ENCODE peak calls at places on chromosomes 13 and 19, in six cellular contexts. S is kidney, K is astrocyte, W is IMR-90, I is fibroblast of lung, J is K562. V is an unnamed sample.

GRCh38 chr19:3154957-3155736 is 19.3 kb downstream of the GNA15 start:
- DNase-seq in S (peak; percentile 93), K (peak; percentile 99), W (peak; percentile 99), I (peak; percentile 99), J (peak; percentile 92), V (peak; percentile 99)

GRCh38 chr13:39676315-39676876 is 20.9 kb downstream of the COG6 start:
- DNase-seq in S (no peak), K (no peak), W (peak; percentile 39), I (peak; percentile 37), J (peak; percentile 2), V (no peak)

GRCh38 chr13:73954808-73955207 is 179.4 kb downstream of the KLF12 start:
- DNase-seq in S (no peak), K (no peak), W (no peak), I (no peak), J (no peak), V (no peak)

GRCh38 chr19:42125536-42125935 is 6.7 kb downstream of the POU2F2 start:
- DNase-seq in S (no peak), K (no peak), W (no peak), I (no peak), J (no peak), V (no peak)

GRCh38 chr19:42121666-42122069 is 10.6 kb downstream of the POU2F2 start:
- DNase-seq in S (peak; percentile 77), K (peak; percentile 69), W (peak; percentile 88), I (peak; percentile 83), J (no peak), V (peak; percentile 35)

GRCh38 chr13:21225082-21225481 is 48.6 kb downstream of the MRPL57 start:
- DNase-seq in S (no peak), K (no peak), W (no peak), I (no peak), J (no peak), V (no peak)

GRCh38 chr13:50584856-50585580 is 258.5 kb downstream of the DLEU7 start:
- DNase-seq in S (no peak), K (no peak), W (no peak), I (no peak), J (no peak), V (no peak)

GRCh38 chr19:8052464-8052859 is at the start of gene CCL25:
- DNase-seq in S (no peak), K (no peak), W (no peak), I (no peak), J (no peak), V (no peak)

GRCh38 chr19:35853038-35853756 is 893 bp upstream of the NPHS1 start:
- DNase-seq in S (no peak), K (no peak), W (no peak), I (no peak), J (no peak), V (no peak)

GRCh38 chr13:45473627-45474026 is 8.9 kb downstream of the COG3 start:
- DNase-seq in S (no peak), K (no peak), W (no peak), I (no peak), J (peak; percentile 20), V (peak; percentile 14)

GRCh38 chr13:86403213-86403612 is 604.0 kb upstream of the SLITRK6 start:
- DNase-seq in S (no peak), K (no peak), W (no peak), I (no peak), J (no peak), V (no peak)

GRCh38 chr13:111626371-111627305 is 306.2 kb downstream of the TEX29 start:
- DNase-seq in S (no peak), K (no peak), W (no peak), I (no peak), J (no peak), V (no peak)

GRCh38 chr13:79225487-79226232 is 180.4 kb downstream of the RBM26 start:
- DNase-seq in S (no peak), K (no peak), W (no peak), I (no peak), J (no peak), V (no peak)

GRCh38 chr19:35715981-35716734 is 1.6 kb upstream of the KMT2B start:
- DNase-seq in S (peak; percentile 90), K (peak; percentile 30), W (peak; percentile 30), I (peak; percentile 45), J (peak; percentile 48), V (no peak)

GRCh38 chr13:101289764-101290163 is 126.5 kb downstream of the NALCN start:
- DNase-seq in S (no peak), K (peak; percentile 64), W (peak; percentile 75), I (peak; percentile 80), J (no peak), V (peak; percentile 27)

GRCh38 chr19:45402469-45403070 is 2.3 kb downstream of the PPP1R13L start:
- DNase-seq in S (no peak), K (no peak), W (no peak), I (peak; percentile 26), J (peak; percentile 81), V (no peak)

GRCh38 chr19:53328967-53329366 is 4.6 kb upstream of the ZNF845 start:
- DNase-seq in S (peak; percentile 89), K (no peak), W (peak; percentile 4), I (no peak), J (peak; percentile 17), V (no peak)

GRCh38 chr13:88919970-88920628 is 1248.9 kb downstream of the SLITRK5 start:
- DNase-seq in S (no peak), K (no peak), W (no peak), I (no peak), J (no peak), V (peak; percentile 79)

GRCh38 chr19:15239337-15239949 is 7.2 kb upstream of the EPHX3 start:
- DNase-seq in S (no peak), K (no peak), W (no peak), I (no peak), J (no peak), V (no peak)

GRCh38 chr19:40555978-40556689 is 20.5 kb upstream of the SHKBP1 start:
- DNase-seq in S (peak; percentile 62), K (no peak), W (no peak), I (no peak), J (no peak), V (no peak)

DNA sequence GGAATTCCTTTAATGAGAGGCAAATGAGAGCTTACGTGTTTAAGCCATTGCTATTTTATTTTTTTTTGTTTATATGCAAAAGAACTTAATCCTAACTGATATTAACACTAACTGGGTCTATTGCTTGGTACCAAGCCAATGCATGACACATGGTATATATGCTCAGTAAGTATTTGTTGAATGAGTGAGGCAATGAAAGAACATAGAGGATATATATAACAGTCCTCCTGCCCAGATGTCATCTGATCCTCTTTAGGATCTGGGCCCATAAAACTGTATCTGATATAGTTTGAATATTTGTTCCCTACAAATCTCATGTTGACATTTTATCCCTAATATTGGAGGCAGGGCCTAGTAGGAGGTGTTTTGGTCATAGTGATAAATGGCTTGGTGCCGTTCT is 13.0 kb upstream of the ALOX5AP start:
- DNase-seq in S (no peak), K (no peak), W (peak; percentile 66), I (no peak), J (no peak), V (no peak)
- H3K27ac ChIP-seq in S (no peak overlapping the region), K (no peak overlapping the region), W (no peak overlapping the region), I (no peak overlapping the region), J (no peak overlapping the region), V (no peak overlapping the region)

GRCh38 chr19:6022570-6023049 is 44.7 kb upstream of the RANBP3 start:
- DNase-seq in S (no peak), K (no peak), W (no peak), I (no peak), J (no peak), V (no peak)

GRCh38 chr19:6023085-6023682 is 45.2 kb upstream of the RANBP3 start:
- DNase-seq in S (peak; percentile 70), K (peak; percentile 31), W (peak; percentile 71), I (peak; percentile 51), J (no peak), V (no peak)

GRCh38 chr19:6020166-6020967 is 42.4 kb upstream of the RANBP3 start:
- DNase-seq in S (peak; percentile 45), K (no peak), W (no peak), I (no peak), J (no peak), V (no peak)

GRCh38 chr19:6020972-6021805 is 43.2 kb upstream of the RANBP3 start:
- DNase-seq in S (peak; percentile 34), K (no peak), W (no peak), I (no peak), J (no peak), V (no peak)

DNA sequence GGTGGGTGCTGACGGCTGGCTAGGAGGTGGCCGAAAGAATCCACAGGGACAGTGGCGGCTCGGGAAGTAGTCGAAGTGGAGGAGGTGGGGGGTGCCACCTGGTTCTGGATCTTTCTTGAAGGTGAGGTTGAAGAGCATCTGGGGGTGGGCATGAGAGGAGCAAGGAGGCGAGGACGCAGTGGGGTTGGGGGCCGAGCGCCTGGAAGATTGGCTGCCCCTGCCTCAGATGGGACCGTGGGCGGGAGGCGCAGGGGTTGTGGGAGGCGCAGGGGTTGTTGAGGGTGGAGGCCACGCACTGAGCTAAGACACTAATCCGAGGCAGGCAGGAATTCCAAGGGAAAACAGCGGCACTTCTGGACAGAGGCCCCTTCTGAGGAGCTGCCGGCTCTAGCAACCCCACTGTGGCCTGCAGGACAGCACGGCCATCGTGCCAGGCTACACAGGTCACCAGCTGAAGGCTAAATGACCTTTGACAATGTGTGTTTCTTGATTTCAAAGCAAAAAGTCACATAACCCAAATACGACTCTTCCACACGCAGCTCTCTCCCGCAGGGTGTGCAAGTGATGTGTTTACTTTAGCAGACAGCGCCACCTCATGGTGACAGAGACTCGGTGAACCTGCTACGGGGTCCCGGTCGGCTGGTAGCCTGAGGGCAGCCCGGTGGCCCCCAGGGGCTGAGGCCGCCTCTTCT is 44.1 kb upstream of the RANBP3 start:
- DNase-seq in S (peak; percentile 82), K (peak; percentile 25), W (peak; percentile 69), I (peak; percentile 41), J (peak; percentile 84), V (peak; percentile 72)
- H3K9ac ChIP-seq in S (no peak overlapping the region), K (no peak overlapping the region), W (no peak overlapping the region), I (no peak overlapping the region), J (no peak overlapping the region), V (no peak overlapping the region)

DNA sequence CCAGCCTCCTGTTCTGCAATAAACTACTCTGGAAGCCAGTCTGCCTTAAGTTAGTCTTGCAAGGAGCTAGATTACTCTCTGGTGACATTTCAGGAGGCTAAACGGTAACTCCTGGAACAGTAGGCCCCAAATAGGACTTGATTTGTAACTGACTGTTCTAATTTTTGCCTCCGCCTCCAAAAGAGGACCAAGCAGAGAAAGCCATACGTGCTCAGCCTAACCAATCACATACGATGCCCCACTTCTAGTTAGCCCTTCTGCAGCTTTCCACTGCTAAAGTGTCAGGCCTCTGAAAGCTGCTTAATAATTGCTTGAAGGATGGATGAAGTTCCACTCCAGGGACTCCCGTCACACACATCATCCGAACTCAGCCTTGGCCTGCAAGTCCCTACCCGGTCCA is 749 bp downstream of the ZNF805 start:
- DNase-seq in S (no peak), K (peak; percentile 36), W (peak; percentile 37), I (peak; percentile 43), J (no peak), V (no peak)
- H3K36me3 ChIP-seq in S (peaks cover 10% of the 10 kb centered on the region), K (peaks cover 9% of the 10 kb centered on the region), W (peaks cover 17% of the 10 kb centered on the region), I (peaks cover 6% of the 10 kb centered on the region), J (peaks cover 22% of the 10 kb centered on the region), V (peaks cover 34% of the 10 kb centered on the region)

DNA sequence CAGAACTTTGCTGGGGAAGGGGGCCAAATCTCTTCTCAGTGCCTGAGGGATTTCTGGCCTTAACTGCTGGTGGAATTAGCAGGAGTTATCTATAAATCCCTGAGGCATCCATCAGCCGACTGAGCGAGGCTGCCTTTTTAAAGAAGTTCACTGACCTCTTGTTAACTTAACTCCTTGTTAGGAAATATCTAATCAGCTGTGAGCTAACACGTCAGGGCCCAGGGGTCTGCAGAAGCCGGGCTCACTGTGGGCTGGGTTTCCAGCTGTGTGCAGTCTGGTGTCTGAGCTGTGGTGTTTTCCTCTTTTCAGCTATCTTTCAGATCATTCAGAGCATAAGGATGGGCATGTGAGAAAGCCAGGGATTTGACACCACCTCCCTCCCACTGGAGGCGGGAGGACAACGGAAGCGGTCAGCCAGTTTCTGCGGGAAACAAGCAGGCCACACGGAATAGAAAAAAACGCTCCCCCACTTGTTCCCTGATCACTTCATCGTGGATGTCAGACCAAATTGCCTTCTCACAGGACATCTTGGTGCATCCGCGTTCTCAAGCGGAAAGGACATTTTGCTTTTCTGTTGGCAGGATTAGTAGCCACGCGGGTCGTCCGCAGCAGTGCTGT is 23.4 kb downstream of the SERP2 start:
- DNase-seq in S (peak; percentile 78), K (peak; percentile 42), W (peak; percentile 26), I (peak; percentile 45), J (peak; percentile 24), V (no peak)
- H3K27ac ChIP-seq in S (peak overlapping the region; percentile 36), K (no peak overlapping the region), W (no peak overlapping the region), I (no peak overlapping the region), J (peak overlapping the region; percentile 78), V (no peak overlapping the region)